ENCODE peak calls at places on chromosomes 5 and 9, in nine cellular contexts. Z is NCI-H2081; W is coronary artery; V is HTR-8/SVneo; G is PC-9; U is activated CD8-positive, alpha-beta memory T cell treated with anti-CD3 and anti-CD28 coated beads, Interleukin-2, amount 50 U/mL, for 4 hours; N is SK-N-SH; Q is stromal cell of bone marrow; J is tibial artery. X is an unnamed sample.

GRCh38 chr5:181259283-181259682 is 1.7 kb downstream of the TRIM52 start:
- DNase-seq in Z (no peak), W (no peak), V (no peak), G (no peak), U (no peak), N (no peak), Q (no peak), J (no peak), X (no peak)

GRCh38 chr5:173281910-173282309 is 46.3 kb downstream of the STC2 start:
- DNase-seq in Z (no peak), W (no peak), V (peak; percentile 46), G (no peak), U (no peak), N (peak; percentile 46), Q (no peak), J (no peak), X (no peak)

GRCh38 chr9:77305622-77306365 is 128.5 kb downstream of the VPS13A start:
- DNase-seq in Z (no peak), W (no peak), V (no peak), G (no peak), U (no peak), N (no peak), Q (peak; percentile 13), J (no peak), X (no peak)

GRCh38 chr5:83471405-83472212 is at the start of gene VCAN:
- DNase-seq in Z (no peak), W (peak; percentile 90), V (no peak), G (no peak), U (no peak), N (peak; percentile 59), Q (peak; percentile 86), J (peak; percentile 91), X (peak; percentile 23)

GRCh38 chr5:81244451-81244850 is 11.3 kb downstream of the CKMT2 start:
- DNase-seq in Z (no peak), W (no peak), V (no peak), G (no peak), U (no peak), N (no peak), Q (no peak), J (no peak), X (no peak)

GRCh38 chr9:86945868-86946711 is 1.2 kb downstream of the GAS1 start:
- DNase-seq in Z (peak; percentile 15), W (peak; percentile 78), V (peak; percentile 20), G (peak; percentile 41), U (peak; percentile 68), N (peak; percentile 82), Q (no peak), J (peak; percentile 79), X (peak; percentile 73)

GRCh38 chr9:80874276-80874675 is 815.1 kb downstream of the TLE1 start:
- DNase-seq in Z (no peak), W (no peak), V (peak; percentile 4), G (no peak), U (no peak), N (no peak), Q (no peak), J (no peak), X (no peak)

GRCh38 chr5:139494832-139495231 is 12.3 kb upstream of the STING1 start:
- DNase-seq in Z (no peak), W (no peak), V (no peak), G (peak; percentile 89), U (no peak), N (no peak), Q (peak; percentile 23), J (no peak), X (no peak)

GRCh38 chr5:116442095-116442534 is 132.5 kb downstream of the SEMA6A start:
- DNase-seq in Z (no peak), W (no peak), V (peak; percentile 17), G (peak; percentile 52), U (no peak), N (peak; percentile 49), Q (no peak), J (no peak), X (no peak)

GRCh38 chr9:71743217-71743705 is 25.1 kb downstream of the CEMIP2 start:
- DNase-seq in Z (no peak), W (no peak), V (no peak), G (peak; percentile 75), U (no peak), N (no peak), Q (peak; percentile 44), J (no peak), X (no peak)

GRCh38 chr9:118643118-118643517 is 726.1 kb downstream of the BRINP1 start:
- DNase-seq in Z (no peak), W (no peak), V (peak; percentile 28), G (peak; percentile 53), U (no peak), N (no peak), Q (no peak), J (peak; percentile 57), X (no peak)

GRCh38 chr5:159655757-159656409 is 260.4 kb upstream of the ADRA1B start:
- DNase-seq in Z (no peak), W (no peak), V (no peak), G (peak; percentile 50), U (no peak), N (no peak), Q (no peak), J (no peak), X (no peak)

GRCh38 chr9:35553670-35554543 is 51.2 kb upstream of the TESK1 start:
- DNase-seq in Z (peak; percentile 12), W (no peak), V (peak; percentile 67), G (peak; percentile 39), U (no peak), N (peak; percentile 84), Q (peak; percentile 70), J (peak; percentile 89), X (peak; percentile 52)

GRCh38 chr5:41610402-41610801 is 100.0 kb upstream of the PLCXD3 start:
- DNase-seq in Z (no peak), W (no peak), V (no peak), G (no peak), U (no peak), N (no peak), Q (no peak), J (no peak), X (no peak)

GRCh38 chr9:4507306-4507705 is 17.0 kb downstream of the SLC1A1 start:
- DNase-seq in Z (no peak), W (no peak), V (no peak), G (no peak), U (no peak), N (no peak), Q (no peak), J (no peak), X (no peak)

GRCh38 chr5:78056901-78057514 is 237.5 kb downstream of the AP3B1 start:
- DNase-seq in Z (no peak), W (no peak), V (no peak), G (no peak), U (no peak), N (no peak), Q (no peak), J (no peak), X (no peak)

GRCh38 chr5:78288246-78288645 is 6.3 kb downstream of the AP3B1 start:
- DNase-seq in Z (no peak), W (no peak), V (no peak), G (no peak), U (no peak), N (no peak), Q (no peak), J (no peak), X (no peak)

GRCh38 chr9:16133556-16134227 is 580.8 kb downstream of the CCDC171 start:
- DNase-seq in Z (peak; percentile 44), W (no peak), V (peak; percentile 58), G (no peak), U (no peak), N (peak; percentile 51), Q (no peak), J (peak; percentile 74), X (peak; percentile 65)

GRCh38 chr9:70881321-70881720 is 240.1 kb downstream of the TRPM3 start:
- DNase-seq in Z (no peak), W (no peak), V (no peak), G (no peak), U (no peak), N (no peak), Q (no peak), J (no peak), X (no peak)

GRCh38 chr9:686381-686813 is 155.1 kb upstream of the DMRT1 start:
- DNase-seq in Z (no peak), W (no peak), V (no peak), G (peak; percentile 90), U (no peak), N (no peak), Q (peak; percentile 58), J (peak; percentile 76), X (no peak)

GRCh38 chr9:21455320-21455719 is 15.1 kb downstream of the IFNA1 start:
- DNase-seq in Z (peak; percentile 4), W (no peak), V (peak; percentile 7), G (no peak), U (no peak), N (peak; percentile 8), Q (peak; percentile 22), J (no peak), X (peak; percentile 53)

GRCh38 chr9:35691757-35692301 is 2.1 kb upstream of the TPM2 start:
- DNase-seq in Z (no peak), W (no peak), V (no peak), G (no peak), U (no peak), N (no peak), Q (no peak), J (peak; percentile 87), X (no peak)

GRCh38 chr5:139276426-139276825 is 17.1 kb upstream of the MATR3 start:
- DNase-seq in Z (no peak), W (no peak), V (no peak), G (peak; percentile 82), U (no peak), N (no peak), Q (no peak), J (no peak), X (no peak)

X was measured in GM12865.